ENCODE peak calls at places on chromosomes 2 and 18, in nine cellular contexts. C is H4; Z is activated CD4-positive, alpha-beta T cell treated with anti-CD3 and anti-CD28 coated beads, Interleukin-2, amount 10 ng/mL, durations not matched to agents 24 days and 14 days; H is NCI-H2081; U is amniotic stem cell; K is lung microvascular endothelial cell; M is stimulated activated CD4-positive, alpha-beta T cell treated with anti-CD3 and anti-CD28 coated beads, Interleukin-4, amount 100 ng/mL, for 1 hour; N is foreskin melanocyte; J is neural crest cell. P is an unnamed sample.

GRCh38 chr18:79568543-79569205 is 110.9 kb upstream of the CTDP1 start:
- DNase-seq in C (no peak), Z (no peak), H (no peak), U (no peak), K (no peak), M (no peak), N (no peak), J (no peak), P (no peak)

GRCh38 chr2:148875387-148876051 is 492 bp downstream of the KIF5C start:
- DNase-seq in C (no peak), Z (peak; percentile 74), H (peak; percentile 70), U (no peak), K (no peak), M (peak; percentile 18), N (no peak), J (no peak), P (no peak)

GRCh38 chr2:69554981-69555380 is 88.6 kb downstream of the AAK1 start:
- DNase-seq in C (no peak), Z (no peak), H (no peak), U (no peak), K (peak; percentile 88), M (no peak), N (no peak), J (no peak), P (no peak)

GRCh38 chr2:127906206-127906926 is 20.6 kb upstream of the AMMECR1L start:
- DNase-seq in C (no peak), Z (no peak), H (no peak), U (no peak), K (no peak), M (no peak), N (no peak), J (no peak), P (no peak)

GRCh38 chr2:86383844-86384243 is 46.4 kb upstream of the REEP1 start:
- DNase-seq in C (peak; percentile 72), Z (no peak), H (no peak), U (peak; percentile 13), K (peak; percentile 28), M (no peak), N (no peak), J (no peak), P (no peak)

GRCh38 chr2:156826342-156826933 is 390.3 kb downstream of the GPD2 start:
- DNase-seq in C (no peak), Z (no peak), H (no peak), U (no peak), K (peak; percentile 20), M (no peak), N (no peak), J (no peak), P (no peak)

GRCh38 chr2:219314804-219315468 is 5.7 kb upstream of the PTPRN start:
- DNase-seq in C (no peak), Z (no peak), H (no peak), U (no peak), K (no peak), M (no peak), N (no peak), J (no peak), P (no peak)

GRCh38 chr18:48994926-48995835 is 44.4 kb upstream of the SMAD7 start:
- DNase-seq in C (no peak), Z (no peak), H (no peak), U (no peak), K (no peak), M (no peak), N (no peak), J (no peak), P (no peak)

GRCh38 chr2:173435574-173435973 is 80.9 kb downstream of the CDCA7 start:
- DNase-seq in C (no peak), Z (no peak), H (no peak), U (no peak), K (no peak), M (no peak), N (no peak), J (no peak), P (no peak)

GRCh38 chr18:32310119-32310518 is 120.3 kb downstream of the MEP1B start:
- DNase-seq in C (no peak), Z (no peak), H (no peak), U (no peak), K (peak; percentile 39), M (no peak), N (no peak), J (no peak), P (no peak)

GRCh38 chr2:46876741-46877384 is 38.7 kb downstream of the MCFD2 start:
- DNase-seq in C (peak; percentile 83), Z (peak; percentile 62), H (peak; percentile 39), U (peak; percentile 48), K (peak; percentile 84), M (no peak), N (peak; percentile 45), J (no peak), P (peak; percentile 50)

GRCh38 chr18:59917422-59917821 is 17.6 kb downstream of the PMAIP1 start:
- DNase-seq in C (peak; percentile 70), Z (peak; percentile 62), H (no peak), U (no peak), K (peak; percentile 83), M (no peak), N (no peak), J (no peak), P (no peak)

GRCh38 chr2:40348665-40349064 is 103.2 kb downstream of the SLC8A1 start:
- DNase-seq in C (no peak), Z (no peak), H (no peak), U (no peak), K (no peak), M (no peak), N (no peak), J (no peak), P (no peak)

GRCh38 chr2:233120459-233120858 is 60.3 kb downstream of the INPP5D start:
- DNase-seq in C (no peak), Z (no peak), H (no peak), U (no peak), K (no peak), M (no peak), N (no peak), J (no peak), P (no peak)

GRCh38 chr2:76120176-76120575 is 409.5 kb upstream of the GCFC2 start:
- DNase-seq in C (no peak), Z (no peak), H (no peak), U (no peak), K (no peak), M (no peak), N (no peak), J (no peak), P (no peak)

GRCh38 chr2:127567351-127567854 is 31.9 kb downstream of the MYO7B start:
- DNase-seq in C (no peak), Z (no peak), H (no peak), U (no peak), K (no peak), M (no peak), N (no peak), J (no peak), P (no peak)

GRCh38 chr2:119338282-119338681 is 28.4 kb downstream of the C2orf76 start:
- DNase-seq in C (no peak), Z (no peak), H (no peak), U (no peak), K (no peak), M (no peak), N (no peak), J (no peak), P (no peak)

GRCh38 chr18:49658871-49659378 is 97.1 kb downstream of the LIPG start:
- DNase-seq in C (no peak), Z (no peak), H (no peak), U (no peak), K (no peak), M (no peak), N (no peak), J (no peak), P (peak; percentile 41)

GRCh38 chr2:85409719-85410583 is at the start of gene CAPG:
- DNase-seq in C (peak; percentile 69), Z (peak; percentile 87), H (no peak), U (no peak), K (no peak), M (peak; percentile 36), N (no peak), J (no peak), P (peak; percentile 24)

GRCh38 chr2:94984964-94985575 is 40.4 kb upstream of the MAL start:
- DNase-seq in C (no peak), Z (no peak), H (no peak), U (no peak), K (no peak), M (no peak), N (no peak), J (no peak), P (no peak)

GRCh38 chr2:240387325-240387668 is 48.2 kb upstream of the GPC1 start:
- DNase-seq in C (no peak), Z (no peak), H (no peak), U (no peak), K (no peak), M (no peak), N (no peak), J (no peak), P (no peak)

GRCh38 chr18:63207825-63208224 is 111.7 kb downstream of the BCL2 start:
- DNase-seq in C (no peak), Z (no peak), H (peak; percentile 45), U (no peak), K (no peak), M (no peak), N (no peak), J (no peak), P (no peak)

GRCh38 chr2:202018950-202019349 is 14.7 kb upstream of the FZD7 start:
- DNase-seq in C (no peak), Z (no peak), H (no peak), U (no peak), K (no peak), M (no peak), N (peak; percentile 40), J (no peak), P (no peak)

GRCh38 chr2:207189040-207189439 is 23.3 kb upstream of the KLF7 start:
- DNase-seq in C (no peak), Z (no peak), H (peak; percentile 36), U (no peak), K (no peak), M (no peak), N (no peak), J (no peak), P (no peak)

GRCh38 chr2:177264209-177264538 is 353 bp downstream of the NFE2L2 start:
- DNase-seq in C (no peak), Z (no peak), H (peak; percentile 67), U (no peak), K (peak; percentile 59), M (no peak), N (no peak), J (peak; percentile 36), P (no peak)

GRCh38 chr2:222753251-222753824 is 81.9 kb downstream of the MOGAT1 start:
- DNase-seq in C (peak; percentile 54), Z (no peak), H (peak; percentile 88), U (no peak), K (no peak), M (no peak), N (no peak), J (no peak), P (no peak)

GRCh38 chr18:21663615-21664014 is 41.0 kb downstream of the ABHD3 start:
- DNase-seq in C (no peak), Z (no peak), H (peak; percentile 2), U (no peak), K (no peak), M (no peak), N (no peak), J (no peak), P (no peak)

GRCh38 chr2:173076557-173077345 is 1.1 kb downstream of the MAP3K20 start:
- DNase-seq in C (no peak), Z (peak; percentile 76), H (peak; percentile 49), U (no peak), K (peak; percentile 61), M (peak; percentile 12), N (peak; percentile 49), J (peak; percentile 45), P (peak; percentile 44)

GRCh38 chr2:140714586-140714985 is 1416.2 kb downstream of the LRP1B start:
- DNase-seq in C (no peak), Z (no peak), H (no peak), U (no peak), K (no peak), M (no peak), N (no peak), J (no peak), P (no peak)

GRCh38 chr2:105893011-105893995 is 148.6 kb downstream of the NCK2 start:
- DNase-seq in C (no peak), Z (no peak), H (no peak), U (no peak), K (no peak), M (no peak), N (no peak), J (no peak), P (no peak)

GRCh38 chr2:31038385-31038784 is 99.9 kb downstream of the GALNT14 start:
- DNase-seq in C (no peak), Z (no peak), H (no peak), U (no peak), K (no peak), M (no peak), N (no peak), J (no peak), P (no peak)